ENCODE peak calls at places on chromosomes 11 and 22, in four cellular contexts. I is stomach, B is GM12878, M is HCT116. Z is an unnamed sample.

GRCh38 chr22:44305455-44305854 is 7.3 kb downstream of the SHISAL1 start:
- DNase-seq in B (no peak), M (no peak), I (no peak), Z (no peak)

GRCh38 chr11:113994077-113994954 is 19.4 kb downstream of the HTR3A start:
- DNase-seq in B (no peak), M (no peak), I (peak), Z (no peak)

GRCh38 chr22:48793949-48794348 is 1033.7 kb downstream of the BRD1 start:
- DNase-seq in M (no peak), B (no peak), I (no peak), Z (no peak)

GRCh38 chr11:27471588-27472397 is 797 bp downstream of the LGR4 start:
- DNase-seq in I (peak), M (no peak), B (no peak), Z (peak)

GRCh38 chr22:22060200-22061084 is 77.9 kb upstream of the TOP3B start:
- DNase-seq in B (no peak), M (peak), I (no peak), Z (no peak)

GRCh38 chr11:92317222-92317621 is 92.6 kb downstream of the FAT3 start:
- DNase-seq in B (no peak), M (no peak), I (no peak), Z (no peak)

GRCh38 chr11:131495417-131495816 is 125.0 kb downstream of the NTM start:
- DNase-seq in B (no peak), M (no peak), I (peak), Z (no peak)

GRCh38 chr11:43904737-43905515 is 24.3 kb downstream of the ALKBH3 start:
- DNase-seq in B (no peak), I (no peak), M (no peak), Z (no peak)

GRCh38 chr11:32094931-32095330 is 4.1 kb downstream of the RCN1 start:
- DNase-seq in I (no peak), M (no peak), B (no peak), Z (no peak)

GRCh38 chr11:14309425-14310192 is 49.4 kb downstream of the RRAS2 start:
- DNase-seq in I (no peak), B (no peak), M (no peak), Z (no peak)

GRCh38 chr22:29691636-29692326 is 28.0 kb upstream of the CABP7 start:
- DNase-seq in I (no peak), M (no peak), B (no peak), Z (no peak)

GRCh38 chr22:49093192-49093880 is 734.3 kb downstream of the BRD1 start:
- DNase-seq in M (no peak), B (no peak), I (no peak), Z (no peak)

GRCh38 chr11:93082900-93083299 is 113.4 kb downstream of the MTNR1B start:
- DNase-seq in I (no peak), B (no peak), M (no peak), Z (no peak)

GRCh38 chr22:45831394-45831793 is 145.6 kb downstream of the WNT7B start:
- DNase-seq in I (no peak), M (peak), B (no peak), Z (no peak)

GRCh38 chr11:31690516-31690915 is 120.6 kb downstream of the PAX6 start:
- DNase-seq in B (no peak), I (no peak), M (no peak), Z (no peak)

GRCh38 chr11:107590460-107591097 is 368 bp upstream of the ELMOD1 start:
- DNase-seq in M (no peak), I (no peak), B (no peak), Z (no peak)

GRCh38 chr11:71843858-71844257 is 10.9 kb downstream of the DEFB108B start:
- DNase-seq in B (no peak), I (no peak), M (no peak), Z (no peak)

GRCh38 chr11:111324277-111324720 is 26.0 kb downstream of the POU2AF3 start:
- DNase-seq in I (no peak), M (no peak), B (no peak), Z (no peak)

GRCh38 chr11:11313426-11313825 is 39.6 kb downstream of the CSNK2A3 start:
- DNase-seq in I (no peak), B (no peak), M (no peak), Z (no peak)
- TF ChIP-seq POLR2AphosphoS5 in I (no peak), B (no peak), M (no peak), Z (no peak)

DNA sequence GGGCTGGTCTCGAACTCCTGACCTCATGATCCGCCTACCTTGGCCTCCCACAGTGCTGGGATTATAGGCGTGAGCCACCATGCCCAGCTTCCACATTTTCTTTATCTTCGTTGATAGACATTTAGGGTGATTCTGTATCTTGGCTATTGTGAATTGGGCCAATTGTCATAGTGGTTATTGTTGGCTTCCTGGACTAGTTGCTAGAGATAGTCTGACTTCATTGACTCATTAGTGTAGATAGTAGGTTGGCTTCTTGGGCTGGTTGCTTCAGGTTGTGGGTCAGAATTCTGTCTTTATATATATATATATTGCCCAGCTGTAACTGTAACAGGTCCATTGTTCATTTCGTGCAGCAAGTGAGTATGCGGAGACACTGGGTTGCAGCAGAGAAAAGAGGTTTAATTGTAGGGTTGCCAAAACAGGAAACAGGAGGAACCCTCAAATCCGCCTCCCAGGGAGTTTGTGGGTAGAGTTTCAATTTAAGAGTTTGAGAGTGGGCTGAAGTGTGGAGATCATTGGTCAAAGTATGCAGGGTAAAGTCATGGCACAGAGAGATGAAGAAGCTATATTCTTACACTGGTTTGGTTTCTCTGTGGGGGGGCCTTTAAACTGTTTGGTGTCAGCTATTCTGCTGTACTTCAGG is 22.0 kb downstream of the ATG13 start:
- DNase-seq in I (no peak), B (no peak), M (no peak), Z (no peak)
- TF ChIP-seq POLR2AphosphoS5 in I (no peak), B (no peak), M (no peak), Z (no peak)

GRCh38 chr22:38736257-38736570 is 19.6 kb downstream of the SUN2 start:
- DNase-seq in M (no peak), B (no peak), I (no peak), Z (no peak)

GRCh38 chr22:38737302-38738060 is 18.3 kb downstream of the SUN2 start:
- DNase-seq in I (no peak), M (no peak), B (no peak), Z (no peak)

GRCh38 chr22:38735126-38735464 is 20.7 kb downstream of the SUN2 start:
- DNase-seq in M (no peak), B (no peak), I (no peak), Z (no peak)

GRCh38 chr22:38734203-38735100 is 21.3 kb downstream of the SUN2 start:
- DNase-seq in B (no peak), I (no peak), M (no peak), Z (no peak)

DNA sequence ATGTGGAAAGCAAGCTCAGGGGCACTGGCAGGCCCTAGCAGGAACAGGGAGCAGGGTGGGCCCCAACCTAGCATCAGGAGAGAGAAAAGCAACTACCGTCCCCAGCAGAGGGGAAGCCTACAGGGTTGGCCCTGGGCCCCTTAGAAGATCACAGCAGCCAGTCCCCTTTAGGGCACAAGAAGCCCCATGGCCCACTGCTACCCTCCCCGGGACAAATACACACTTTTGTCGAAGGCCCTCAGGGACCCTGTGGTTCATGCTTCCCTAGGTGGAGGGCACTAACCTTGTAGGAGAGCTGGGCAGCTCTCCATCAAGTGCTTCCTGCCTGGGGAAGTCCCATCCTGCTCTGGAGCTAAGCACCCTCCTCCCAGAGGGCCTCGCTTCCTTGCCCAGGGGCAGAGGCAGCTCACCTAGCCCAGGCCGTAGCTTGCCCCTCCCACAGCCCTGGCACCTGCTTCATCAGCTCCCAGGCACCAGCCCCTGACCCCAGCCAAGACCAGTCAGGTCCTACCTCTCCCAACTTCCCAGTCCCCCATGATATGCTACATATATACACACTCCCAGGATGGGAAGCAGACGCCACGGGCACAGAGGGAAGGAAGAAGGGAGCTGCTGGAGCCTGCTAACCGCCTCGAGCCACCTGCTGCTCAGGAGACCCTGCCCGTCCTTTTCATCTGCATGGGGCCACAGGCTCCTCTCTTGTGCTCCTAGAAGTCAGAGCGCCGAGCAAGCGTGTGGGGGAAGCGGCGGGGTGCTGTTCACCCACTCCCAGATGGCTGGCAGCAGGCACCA is 20.1 kb downstream of the SUN2 start:
- DNase-seq in B (no peak), I (peak), M (no peak), Z (no peak)
- TF ChIP-seq POLR2AphosphoS5 in B (peak), I (no peak), M (peak), Z (no peak)

DNA sequence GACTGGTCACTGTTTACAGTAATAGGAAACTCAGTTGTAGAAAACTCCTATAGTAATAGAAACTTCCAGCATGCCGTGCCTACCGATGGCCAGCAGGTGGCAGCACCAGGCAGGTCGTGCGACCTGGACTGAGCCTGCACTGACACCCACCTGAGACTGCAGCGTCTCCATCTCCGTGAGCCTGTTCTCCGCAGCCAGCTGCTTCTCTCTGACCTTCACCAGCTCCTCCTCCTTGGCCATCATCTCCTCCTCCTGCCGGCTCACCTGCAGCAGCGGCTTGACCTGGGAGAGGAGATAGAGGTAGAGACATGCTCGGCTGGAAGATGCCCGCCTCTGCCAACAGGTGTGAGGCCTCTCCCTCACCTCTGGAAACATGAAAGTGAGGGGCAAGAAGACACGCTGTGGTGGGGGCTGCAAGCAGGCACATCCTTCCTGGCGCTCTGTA is 48.5 kb downstream of the APOL1 start:
- DNase-seq in I (peak), B (no peak), M (peak), Z (peak)
- TF ChIP-seq POLR2AphosphoS5 in I (peak), B (no peak), M (no peak), Z (peak)

GRCh38 chr22:42714308-42714707 is 6.4 kb downstream of the A4GALT start:
- DNase-seq in I (no peak), B (no peak), M (no peak), Z (no peak)

GRCh38 chr22:42711281-42711731 is 9.4 kb downstream of the A4GALT start:
- DNase-seq in B (no peak), I (no peak), M (no peak), Z (no peak)

GRCh38 chr22:42714768-42715430 is 5.8 kb downstream of the A4GALT start:
- DNase-seq in I (no peak), B (no peak), M (no peak), Z (no peak)

GRCh38 chr22:42708393-42708792 is 12.3 kb downstream of the A4GALT start:
- DNase-seq in I (no peak), B (no peak), M (no peak), Z (no peak)

GRCh38 chr22:42711895-42712837 is 8.5 kb downstream of the A4GALT start:
- DNase-seq in I (peak), M (no peak), B (no peak), Z (no peak)
- TF ChIP-seq POLR2AphosphoS5 in I (no peak), M (no peak), B (no peak), Z (peak)

GRCh38 chr11:18379201-18379600 is 15.2 kb upstream of the LDHA start:
- DNase-seq in I (no peak), B (no peak), M (no peak), Z (no peak)

GRCh38 chr11:18384157-18384641 is 10.2 kb upstream of the LDHA start:
- DNase-seq in I (peak), M (no peak), B (peak), Z (peak)

DNA sequence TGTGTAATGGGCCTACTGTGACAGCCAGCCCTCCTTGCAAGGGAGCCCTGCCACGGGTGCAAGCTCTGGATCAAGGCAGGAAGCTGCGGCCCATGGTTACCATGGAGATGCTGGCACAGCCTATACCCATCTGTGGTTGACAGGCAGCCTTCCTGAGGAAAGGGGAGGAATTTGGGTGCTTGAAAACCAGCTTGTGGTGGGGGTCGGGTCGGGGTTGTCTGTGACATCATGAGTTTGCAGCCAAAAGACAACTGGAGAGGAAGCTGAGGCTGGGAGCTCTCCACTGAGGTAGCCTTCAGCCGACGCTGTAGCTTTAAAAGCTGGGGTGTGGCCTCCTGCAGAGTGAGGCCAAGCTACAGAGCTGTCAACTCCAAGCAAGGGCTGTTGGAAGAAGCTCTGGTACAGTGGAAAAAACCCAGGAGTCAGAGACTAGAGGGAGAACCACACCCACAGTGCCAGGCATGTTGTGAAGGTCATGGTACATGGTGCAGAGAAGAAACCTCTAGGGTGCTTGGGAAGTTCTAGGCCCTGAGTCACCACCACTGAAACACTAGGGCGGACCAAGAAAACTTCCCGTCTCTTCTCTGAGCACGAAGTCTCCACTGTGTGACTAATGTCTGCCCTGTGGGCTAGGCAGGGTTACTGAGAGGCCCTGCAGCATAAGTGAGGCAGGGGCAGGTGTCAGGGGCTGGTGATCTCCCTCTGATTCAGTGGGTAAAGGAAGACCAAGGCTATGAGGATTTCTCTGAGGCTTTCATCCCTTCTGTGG is 10.8 kb upstream of the LDHA start:
- DNase-seq in I (peak), B (peak), M (peak), Z (peak)
- TF ChIP-seq POLR2AphosphoS5 in I (peak), B (no peak), M (peak), Z (no peak)

Z was measured in breast epithelium.